ENCODE peak calls at places on chromosomes 13 and 19, in seven cellular contexts. C, D, H, Y, Q, P and G are unnamed samples.
A peak's percentile ranks its signal among the peaks of the same experiment; 100 is the strongest.

GRCh38 chr19:49340865-49341718 is 5.9 kb downstream of the CD37 start:
- DNase-seq in P (no peak), D (no peak), Q (no peak), Y (no peak), C (no peak), H (no peak), G (no peak)

GRCh38 chr13:25908390-25908789 is 143.4 kb downstream of the SHISA2 start:
- DNase-seq in P (no peak), Q (no peak), H (peak; percentile 49), C (no peak), D (no peak), Y (no peak), G (no peak)

GRCh38 chr19:44260343-44260681 is 626 bp downstream of the ZNF233 start:
- DNase-seq in D (no peak), C (no peak), H (no peak), P (no peak), Y (no peak), Q (no peak), G (no peak)

GRCh38 chr13:26584713-26585112 is 27.2 kb downstream of the WASF3 start:
- DNase-seq in D (no peak), Y (no peak), H (peak; percentile 62), P (no peak), Q (no peak), C (peak; percentile 86), G (peak; percentile 72)

GRCh38 chr13:71213252-71213821 is 653.7 kb downstream of the DACH1 start:
- DNase-seq in P (no peak), D (no peak), C (no peak), H (no peak), Q (no peak), Y (no peak), G (no peak)

GRCh38 chr19:3047307-3048189 is 14.7 kb downstream of the TLE5 start:
- DNase-seq in Y (peak; percentile 73), H (peak; percentile 56), Q (peak; percentile 42), D (peak; percentile 88), P (peak; percentile 50), C (peak; percentile 83), G (peak; percentile 83)

GRCh38 chr13:98174995-98175394 is 2.1 kb downstream of the RNF113B start:
- DNase-seq in H (no peak), Y (no peak), Q (no peak), D (no peak), P (no peak), C (no peak), G (peak; percentile 48)

GRCh38 chr13:33968520-33969507 is 150.9 kb downstream of the RFC3 start:
- DNase-seq in P (no peak), H (no peak), Q (no peak), Y (no peak), C (no peak), D (no peak), G (no peak)

GRCh38 chr19:17522988-17523872 is 11.8 kb downstream of the PGLS start:
- DNase-seq in P (no peak), Y (peak; percentile 24), H (no peak), D (no peak), C (no peak), Q (peak; percentile 97), G (peak; percentile 36)